ENCODE peak calls at places on chromosome 21, in nine cellular contexts. C is IMR-90, B is prostate gland, U is heart left ventricle, V is H54, F is GM12892, W is A549, H is adrenal gland, K is lower leg skin. Y is an unnamed sample.
A peak's percentile ranks its signal among the peaks of the same experiment; 100 is the strongest.

GRCh38 chr21:19065164-19065563 is 661.6 kb upstream of the TMPRSS15 start:
- DNase-seq in C (no peak), B (no peak), U (no peak), V (no peak), F (no peak), W (no peak), H (no peak), K (no peak), Y (no peak)

GRCh38 chr21:40507978-40508377 is 339.0 kb downstream of the DSCAM start:
- DNase-seq in C (peak; percentile 4), B (no peak), U (no peak), V (no peak), F (no peak), W (peak; percentile 56), H (no peak), K (no peak), Y (no peak)

GRCh38 chr21:20971296-20971921 is 26.8 kb upstream of the NCAM2 start:
- DNase-seq in C (peak; percentile 60), B (no peak), U (no peak), V (peak; percentile 29), F (no peak), W (peak; percentile 42), H (peak; percentile 60), K (peak; percentile 18), Y (peak; percentile 31)

GRCh38 chr21:14863745-14864210 is 201.0 kb downstream of the NRIP1 start:
- DNase-seq in C (peak; percentile 57), B (no peak), U (no peak), V (no peak), F (no peak), W (peak; percentile 18), H (no peak), K (no peak), Y (peak; percentile 83)

GRCh38 chr21:37687001-37687400 is 229.3 kb downstream of the KCNJ6 start:
- DNase-seq in C (no peak), B (no peak), U (no peak), V (no peak), F (no peak), W (no peak), H (no peak), K (no peak), Y (no peak)

GRCh38 chr21:41317458-41317857 is 857 bp downstream of the FAM3B start:
- DNase-seq in C (no peak), B (no peak), U (no peak), V (no peak), F (no peak), W (no peak), H (no peak), K (no peak), Y (no peak)

GRCh38 chr21:31293986-31294385 is 50.1 kb downstream of the TIAM1 start:
- DNase-seq in C (peak; percentile 94), B (no peak), U (no peak), V (peak; percentile 73), F (no peak), W (peak; percentile 13), H (no peak), K (no peak), Y (no peak)

GRCh38 chr21:15732290-15732995 is 2.7 kb downstream of the USP25 start:
- DNase-seq in C (peak; percentile 51), B (no peak), U (no peak), V (peak; percentile 25), F (peak; percentile 13), W (peak; percentile 53), H (no peak), K (no peak), Y (peak; percentile 75)

GRCh38 chr21:37916795-37917142 is 512 bp upstream of the KCNJ6 start:
- DNase-seq in C (no peak), B (no peak), U (no peak), V (no peak), F (no peak), W (peak; percentile 49), H (no peak), K (no peak), Y (peak; percentile 5)

GRCh38 chr21:8993943-8994639 is 1527.3 kb upstream of the TPTE start:
- DNase-seq in C (no peak), B (no peak), U (no peak), V (no peak), F (no peak), W (peak; percentile 96), H (no peak), K (no peak), Y (no peak)

GRCh38 chr21:41482321-41482720 is 25.6 kb downstream of the TMPRSS2 start:
- DNase-seq in C (peak; percentile 74), B (no peak), U (no peak), V (no peak), F (no peak), W (no peak), H (no peak), K (no peak), Y (no peak)

GRCh38 chr21:38861989-38862683 is 56.4 kb downstream of the ETS2 start:
- DNase-seq in C (no peak), B (no peak), U (no peak), V (no peak), F (no peak), W (no peak), H (no peak), K (no peak), Y (no peak)

GRCh38 chr21:21806711-21807597 is 808.7 kb downstream of the NCAM2 start:
- DNase-seq in C (no peak), B (no peak), U (no peak), V (no peak), F (no peak), W (no peak), H (no peak), K (no peak), Y (no peak)

GRCh38 chr21:15062566-15062965 is 2.2 kb downstream of the NRIP1 start:
- DNase-seq in C (no peak), B (no peak), U (no peak), V (no peak), F (no peak), W (peak; percentile 35), H (no peak), K (no peak), Y (peak; percentile 39)

GRCh38 chr21:14096577-14096976 is 114.2 kb downstream of the LIPI start:
- DNase-seq in C (no peak), B (no peak), U (no peak), V (no peak), F (no peak), W (no peak), H (no peak), K (no peak), Y (no peak)

GRCh38 chr21:46509760-46510159 is 51.1 kb downstream of the DIP2A start:
- DNase-seq in C (peak; percentile 81), B (peak; percentile 47), U (no peak), V (no peak), F (no peak), W (peak; percentile 44), H (no peak), K (no peak), Y (peak; percentile 29)

GRCh38 chr21:35585155-35585554 is 475.2 kb downstream of the SETD4 start:
- DNase-seq in C (peak; percentile 37), B (no peak), U (no peak), V (no peak), F (no peak), W (no peak), H (no peak), K (no peak), Y (no peak)

GRCh38 chr21:35585878-35586277 is 474.4 kb downstream of the SETD4 start:
- DNase-seq in C (no peak), B (no peak), U (no peak), V (no peak), F (no peak), W (no peak), H (no peak), K (no peak), Y (no peak)

GRCh38 chr21:35583566-35584216 is 476.6 kb downstream of the SETD4 start:
- DNase-seq in C (no peak), B (no peak), U (no peak), V (no peak), F (no peak), W (no peak), H (no peak), K (no peak), Y (no peak)

GRCh38 chr21:35587841-35588390 is 472.4 kb downstream of the SETD4 start:
- DNase-seq in C (no peak), B (no peak), U (no peak), V (no peak), F (no peak), W (no peak), H (no peak), K (no peak), Y (no peak)

DNA sequence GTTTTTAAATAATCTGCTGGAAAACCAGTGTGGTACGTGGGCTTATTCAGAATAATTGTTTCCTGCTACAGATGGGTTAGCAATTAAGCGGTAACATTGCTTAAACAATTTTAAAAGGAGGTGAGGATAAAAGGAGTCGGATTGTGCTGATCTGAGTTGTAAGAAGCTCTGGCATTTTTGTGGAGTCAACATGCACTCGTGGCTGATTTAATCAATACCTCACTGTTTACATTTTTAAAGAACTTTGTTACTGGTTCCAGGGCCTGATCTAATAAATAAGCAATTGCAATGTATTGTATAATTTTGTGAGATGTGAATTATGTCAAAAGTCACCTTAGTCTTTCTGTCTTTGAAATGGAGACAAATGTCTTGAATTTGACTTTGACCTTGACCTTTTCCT is 474.0 kb downstream of the SETD4 start:
- DNase-seq in C (no peak), B (no peak), U (no peak), V (no peak), F (no peak), W (no peak), H (no peak), K (no peak), Y (no peak)
- TF ChIP-seq POLR2A in C (no peak), B (no peak), U (no peak), V (no peak), F (no peak), W (no peak), H (no peak), K (no peak), Y (no peak)

DNA sequence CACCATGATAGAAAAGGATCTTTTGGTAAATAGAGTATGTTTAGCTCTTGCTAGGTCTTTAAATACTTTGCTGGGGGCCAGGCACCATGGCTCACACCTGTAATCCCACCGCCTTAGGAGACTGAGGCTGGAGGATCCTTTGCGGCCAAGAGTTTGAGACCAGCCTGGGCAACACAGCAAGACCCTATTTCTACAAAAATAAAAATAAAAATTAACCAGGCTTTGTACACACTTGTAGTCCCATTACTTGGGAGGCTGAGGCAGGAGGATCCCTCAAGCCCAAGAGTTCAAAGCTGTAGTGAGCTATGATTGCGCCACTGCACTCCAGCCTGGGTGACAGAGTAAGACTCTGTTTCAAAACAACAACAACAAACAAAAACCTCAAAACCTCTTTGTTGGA is 1.1 kb upstream of the KCNE2 start:
- DNase-seq in C (no peak), B (no peak), U (no peak), V (no peak), F (no peak), W (no peak), H (peak; percentile 6), K (no peak), Y (no peak)
- TF ChIP-seq POLR2A in C (no peak), B (no peak), U (no peak), V (no peak), F (no peak), W (no peak), H (no peak), K (no peak), Y (no peak)

GRCh38 chr21:32569261-32570230 is 15.8 kb downstream of the TCP10L start:
- DNase-seq in C (peak; percentile 79), B (peak; percentile 81), U (peak; percentile 73), V (peak; percentile 84), F (peak; percentile 50), W (peak; percentile 80), H (peak; percentile 78), K (peak; percentile 62), Y (peak; percentile 83)
- TF ChIP-seq POLR2A in C (no peak), B (peak; percentile 55), U (peak; percentile 32), V (peak; percentile 58), F (no peak), W (peak; percentile 36), H (peak; percentile 15), K (no peak), Y (no peak)

GRCh38 chr21:25373126-25374082 is 233.9 kb downstream of the MRPL39 start:
- DNase-seq in C (no peak), B (no peak), U (no peak), V (no peak), F (no peak), W (no peak), H (no peak), K (no peak), Y (no peak)
- TF ChIP-seq POLR2A in C (no peak), B (no peak), U (no peak), V (no peak), F (no peak), W (no peak), H (no peak), K (no peak), Y (no peak)